ENCODE peak calls at places on chromosomes 12 and 14, in five cellular contexts. R is OCI-LY7, X is HCT116, T is small intestine, Y is A549. S is an unnamed sample.

GRCh38 chr12:82638324-82638723 is 48.4 kb upstream of the TMTC2 start:
- DNase-seq in Y (no peak), T (no peak), R (no peak), X (no peak), S (no peak)

GRCh38 chr14:100314724-100315123 is 8.4 kb upstream of the SLC25A47 start:
- DNase-seq in T (no peak), Y (no peak), X (no peak), R (no peak), S (no peak)

GRCh38 chr12:105451211-105451610 is 120.7 kb downstream of the C12orf75 start:
- DNase-seq in R (no peak), Y (no peak), X (no peak), T (no peak), S (no peak)

GRCh38 chr14:89013098-89013504 is 188.7 kb downstream of the TTC8 start:
- DNase-seq in Y (peak; percentile 87), R (peak; percentile 18), X (peak; percentile 50), T (peak; percentile 85), S (no peak)

GRCh38 chr12:131253376-131254026 is 299.8 kb downstream of the ADGRD1 start:
- DNase-seq in X (no peak), R (no peak), T (no peak), Y (no peak), S (no peak)

GRCh38 chr12:116806845-116807440 is 68.8 kb downstream of the RNFT2 start:
- DNase-seq in Y (no peak), T (no peak), X (no peak), R (peak; percentile 49), S (no peak)

GRCh38 chr12:34296143-34297041 is 274.1 kb downstream of the ALG10 start:
- DNase-seq in X (no peak), T (no peak), R (no peak), Y (no peak), S (no peak)

GRCh38 chr14:96934961-96935360 is 137.8 kb downstream of the VRK1 start:
- DNase-seq in R (no peak), T (no peak), X (no peak), Y (no peak), S (no peak)

GRCh38 chr14:59126714-59127436 is 61.6 kb upstream of the DAAM1 start:
- DNase-seq in R (peak; percentile 83), X (peak; percentile 61), T (peak; percentile 66), Y (peak; percentile 68), S (no peak)

GRCh38 chr12:104406164-104406563 is 50.6 kb upstream of the CHST11 start:
- DNase-seq in X (no peak), R (no peak), Y (no peak), T (no peak), S (no peak)

GRCh38 chr14:63045234-63045611 is at the start of gene KCNH5:
- DNase-seq in T (no peak), X (no peak), Y (peak; percentile 14), R (no peak), S (peak; percentile 25)

GRCh38 chr12:107844312-107844921 is 69.9 kb downstream of the ASCL4 start:
- DNase-seq in Y (no peak), T (no peak), X (no peak), R (no peak), S (no peak)

GRCh38 chr12:131521326-131521725 is 189.6 kb upstream of the SFSWAP start:
- DNase-seq in Y (no peak), T (no peak), R (no peak), X (no peak), S (no peak)

GRCh38 chr12:21054334-21054733 is 76.7 kb upstream of the SLCO1B1 start:
- DNase-seq in T (no peak), R (no peak), Y (peak; percentile 17), X (no peak), S (no peak)

GRCh38 chr12:77888611-77889010 is 57.9 kb downstream of the NAV3 start:
- DNase-seq in T (peak; percentile 66), Y (peak; percentile 48), R (no peak), X (peak; percentile 67), S (no peak)

GRCh38 chr12:32211066-32211768 is 104.6 kb downstream of the BICD1 start:
- DNase-seq in R (peak; percentile 22), T (no peak), Y (no peak), X (no peak), S (no peak)

GRCh38 chr12:102527256-102527720 is 46.9 kb upstream of the IGF1 start:
- DNase-seq in Y (no peak), R (no peak), X (no peak), T (no peak), S (no peak)

GRCh38 chr14:75972729-75973480 is 8.9 kb downstream of the TGFB3 start:
- DNase-seq in Y (no peak), R (no peak), X (no peak), T (no peak), S (no peak)

GRCh38 chr14:75969891-75970290 is 11.9 kb downstream of the TGFB3 start:
- DNase-seq in Y (no peak), X (no peak), R (no peak), T (no peak), S (no peak)

GRCh38 chr14:75969126-75969525 is 12.7 kb downstream of the TGFB3 start:
- DNase-seq in X (no peak), Y (no peak), T (no peak), R (no peak), S (no peak)

GRCh38 chr14:75970989-75971388 is 10.8 kb downstream of the TGFB3 start:
- DNase-seq in Y (no peak), R (no peak), X (no peak), T (no peak), S (no peak)

DNA sequence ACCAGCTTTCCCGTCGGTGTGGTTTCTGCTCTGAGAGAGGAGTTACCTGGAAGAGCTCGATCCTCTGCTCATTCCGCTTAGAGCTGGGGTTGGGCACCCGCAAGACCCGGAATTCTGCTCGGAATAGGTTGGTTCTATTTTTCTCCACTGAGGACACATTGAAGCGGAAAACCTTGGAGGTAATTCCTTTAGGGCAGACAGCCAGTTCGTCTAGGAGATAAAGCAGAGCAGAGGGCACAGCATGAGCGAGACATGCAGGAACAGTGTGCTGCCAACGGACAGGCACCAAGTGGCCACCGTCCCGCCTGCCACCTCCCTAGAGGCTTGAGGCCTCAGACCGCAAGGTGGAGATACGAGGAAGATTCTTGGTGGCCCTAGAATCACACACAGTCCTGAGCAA is 10.3 kb downstream of the TGFB3 start:
- DNase-seq in Y (no peak), X (no peak), T (peak; percentile 64), R (no peak), S (no peak)
- H3K9me3 ChIP-seq in Y (no peaks in the 10 kb centered on the region), X (no peaks in the 10 kb centered on the region), T (no peaks in the 10 kb centered on the region), R (no peaks in the 10 kb centered on the region), S (no peaks in the 10 kb centered on the region)

GRCh38 chr14:85366226-85366625 is 163.7 kb upstream of the FLRT2 start:
- DNase-seq in X (no peak), R (no peak), Y (no peak), T (no peak), S (no peak)
- H3K9me3 ChIP-seq in X (peaks cover 9% of the 10 kb centered on the region), R (no peaks in the 10 kb centered on the region), Y (no peaks in the 10 kb centered on the region), T (peaks cover 1% of the 10 kb centered on the region), S (peaks cover 6% of the 10 kb centered on the region)

DNA sequence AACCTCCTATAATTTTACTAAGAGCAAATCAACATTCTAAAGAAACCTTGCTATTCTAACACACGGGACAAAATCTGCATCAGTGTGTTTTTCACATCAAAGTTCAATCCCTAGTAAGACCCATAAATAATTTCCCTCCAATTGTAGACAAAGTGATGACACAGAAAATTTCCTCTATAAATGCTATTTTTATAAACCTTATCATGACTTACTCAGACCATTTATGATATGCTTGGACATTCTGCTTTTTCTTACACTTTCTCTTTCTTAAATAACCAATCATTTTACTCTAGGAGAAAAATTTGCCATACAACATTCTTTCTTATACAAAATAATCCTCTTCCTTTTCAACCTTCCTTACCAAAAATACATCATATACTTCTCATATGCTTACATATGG is 67.0 kb downstream of the SDR9C7 start:
- DNase-seq in R (peak; percentile 14), X (no peak), T (no peak), Y (no peak), S (no peak)
- H3K9me3 ChIP-seq in R (peaks cover 56% of the 10 kb centered on the region), X (peaks cover 17% of the 10 kb centered on the region), T (no peaks in the 10 kb centered on the region), Y (peaks cover 58% of the 10 kb centered on the region), S (no peaks in the 10 kb centered on the region)

DNA sequence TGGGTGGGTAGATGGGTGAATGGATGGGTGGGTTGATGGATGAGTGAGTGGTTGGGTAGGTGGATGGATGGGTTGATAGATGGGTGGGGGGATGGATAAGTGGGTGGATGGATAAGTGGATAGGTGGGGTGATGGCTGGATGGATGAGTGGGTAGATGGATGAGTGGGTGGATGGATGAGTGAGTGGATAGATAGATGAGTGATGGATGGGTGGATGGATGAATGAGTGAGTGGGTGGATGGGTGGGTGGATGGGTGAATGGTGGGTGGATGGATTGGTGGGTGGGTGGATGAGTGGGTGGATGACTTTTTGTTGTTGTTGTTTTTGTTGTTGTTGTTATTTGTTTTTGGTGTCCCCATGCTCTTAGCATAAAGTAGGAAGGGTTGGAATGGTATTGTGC is 45.5 kb downstream of the TBX5 start:
- DNase-seq in R (no peak), Y (no peak), T (no peak), X (no peak), S (no peak)
- H3K9me3 ChIP-seq in R (no peaks in the 10 kb centered on the region), Y (no peaks in the 10 kb centered on the region), T (no peaks in the 10 kb centered on the region), X (no peaks in the 10 kb centered on the region), S (no peaks in the 10 kb centered on the region)

GRCh38 chr14:23306113-23306411 is 571 bp upstream of the BCL2L2 start:
- DNase-seq in T (peak; percentile 50), X (no peak), Y (no peak), R (no peak), S (no peak)
- H3K9me3 ChIP-seq in T (no peaks in the 10 kb centered on the region), X (no peaks in the 10 kb centered on the region), Y (no peaks in the 10 kb centered on the region), R (no peaks in the 10 kb centered on the region), S (no peaks in the 10 kb centered on the region)

GRCh38 chr14:66471584-66471983 is 14.6 kb upstream of the CCDC196 start:
- DNase-seq in T (no peak), R (no peak), X (no peak), Y (no peak), S (no peak)
- H3K9me3 ChIP-seq in T (no peaks in the 10 kb centered on the region), R (peaks cover 12% of the 10 kb centered on the region), X (no peaks in the 10 kb centered on the region), Y (no peaks in the 10 kb centered on the region), S (peaks cover 14% of the 10 kb centered on the region)

GRCh38 chr12:121461048-121461447 is 61.1 kb downstream of the RNF34 start:
- DNase-seq in T (no peak), R (no peak), Y (no peak), X (no peak), S (no peak)
- H3K9me3 ChIP-seq in T (no peaks in the 10 kb centered on the region), R (no peaks in the 10 kb centered on the region), Y (no peaks in the 10 kb centered on the region), X (no peaks in the 10 kb centered on the region), S (no peaks in the 10 kb centered on the region)

DNA sequence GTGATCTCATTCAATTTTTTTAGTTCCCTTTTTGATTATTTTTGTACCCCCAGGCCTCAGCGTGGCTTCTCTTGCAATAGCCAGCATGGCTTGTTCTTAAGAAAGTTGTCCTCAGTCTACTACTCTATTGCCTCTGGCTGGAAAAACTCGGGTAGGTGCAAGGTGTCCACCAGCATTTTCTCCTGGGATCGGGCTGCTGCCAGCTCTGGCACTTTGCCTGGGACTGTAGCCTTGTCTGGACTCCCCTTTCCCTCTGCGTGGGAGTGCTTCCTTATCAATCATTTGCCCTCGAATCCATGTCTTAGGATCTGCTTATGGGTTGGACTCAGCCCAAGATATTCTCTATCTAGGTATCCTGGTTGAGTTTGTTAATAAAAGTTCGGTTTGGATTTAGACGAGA is 773.4 kb downstream of the DIO2 start:
- DNase-seq in X (no peak), R (no peak), T (no peak), Y (no peak), S (no peak)
- H3K9me3 ChIP-seq in X (peaks cover 5% of the 10 kb centered on the region), R (no peaks in the 10 kb centered on the region), T (no peaks in the 10 kb centered on the region), Y (no peaks in the 10 kb centered on the region), S (no peaks in the 10 kb centered on the region)

S was measured in heart left ventricle.